ENCODE peak calls at places on chromosomes 11 and 22, in four cellular contexts. M is AG10803, S is cardiac fibroblast, J is H9. D is an unnamed sample.

GRCh38 chr22:36464715-36465231 is 16.7 kb downstream of the TXN2 start:
- DNase-seq in M (no peak), S (no peak), J (no peak), D (no peak)

GRCh38 chr11:62614275-62614674 is 1.2 kb downstream of the ROM1 start:
- DNase-seq in M (no peak), S (no peak), J (no peak), D (no peak)

GRCh38 chr11:119006696-119007095 is 8.8 kb downstream of the CENATAC start:
- DNase-seq in M (no peak), S (no peak), J (no peak), D (no peak)

GRCh38 chr11:36447514-36447913 is 62.6 kb downstream of the TRAF6 start:
- DNase-seq in M (peak), S (no peak), J (no peak), D (no peak)

GRCh38 chr11:111561801-111562325 is 21.3 kb downstream of the LAYN start:
- DNase-seq in M (peak), S (peak), J (no peak), D (peak)

GRCh38 chr11:133082851-133083488 is 449.3 kb downstream of the OPCML start:
- DNase-seq in M (peak), S (peak), J (peak), D (peak)

GRCh38 chr11:269146-269890 is 8.9 kb upstream of the NLRP6 start:
- DNase-seq in M (peak), S (peak), J (peak), D (no peak)

GRCh38 chr11:73869234-73869949 is 7.3 kb downstream of the COA4 start:
- DNase-seq in M (no peak), S (peak), J (no peak), D (no peak)

GRCh38 chr22:50737728-50738648 is at the start of gene ACR:
- DNase-seq in M (no peak), S (no peak), J (no peak), D (no peak)

GRCh38 chr11:100832851-100833250 is 145.8 kb downstream of the ARHGAP42 start:
- DNase-seq in M (peak), S (no peak), J (no peak), D (no peak)

GRCh38 chr11:117876341-117877119 is at the start of gene FXYD6:
- DNase-seq in M (no peak), S (no peak), J (peak), D (no peak)

GRCh38 chr22:31133911-31134310 is 6.4 kb downstream of the PLA2G3 start:
- DNase-seq in M (no peak), S (no peak), J (no peak), D (no peak)

GRCh38 chr11:62725686-62726085 is 1.6 kb downstream of the HNRNPUL2 start:
- DNase-seq in M (no peak), S (no peak), J (no peak), D (no peak)

GRCh38 chr11:114678125-114679036 is at the start of gene NXPE2:
- DNase-seq in M (peak), S (peak), J (no peak), D (peak)

GRCh38 chr11:11416502-11416901 is 63.5 kb upstream of the CSNK2A3 start:
- DNase-seq in M (peak), S (peak), J (no peak), D (peak)

GRCh38 chr11:11659567-11660341 is 37.9 kb upstream of the GALNT18 start:
- DNase-seq in M (no peak), S (no peak), J (no peak), D (no peak)